ENCODE peak calls at places on chromosomes 1 and 21, in five cellular contexts. D is psoas muscle, Q is tibial artery, B is BE2C, E is heart left ventricle. W is an unnamed sample.

GRCh38 chr1:159829822-159830455 is 3.3 kb downstream of the SLAMF8 start:
- DNase-seq in D (peak), E (peak), B (peak), Q (no peak), W (peak)

GRCh38 chr21:33070921-33071877 is 1.3 kb downstream of the OLIG1 start:
- DNase-seq in B (no peak), Q (no peak), E (no peak), D (no peak), W (no peak)

GRCh38 chr1:12157366-12158231 is 9.2 kb upstream of the TNFRSF1B start:
- DNase-seq in E (no peak), B (no peak), D (no peak), Q (no peak), W (no peak)

GRCh38 chr1:227225715-227226346 is 92.5 kb downstream of the CDC42BPA start:
- DNase-seq in D (no peak), Q (no peak), B (no peak), E (no peak), W (peak)

GRCh38 chr1:180923887-180924286 is 11.2 kb downstream of the KIAA1614 start:
- DNase-seq in E (no peak), B (no peak), D (no peak), Q (no peak), W (no peak)

GRCh38 chr1:86970938-86971337 is 56.5 kb downstream of the HS2ST1 start:
- DNase-seq in E (no peak), D (no peak), Q (no peak), B (no peak), W (no peak)

GRCh38 chr1:245880754-245881403 is 626.2 kb downstream of the SMYD3 start:
- DNase-seq in D (no peak), Q (no peak), B (no peak), E (no peak), W (peak)

GRCh38 chr1:178531897-178532296 is 19.0 kb downstream of the TEX35 start:
- DNase-seq in E (peak), D (no peak), Q (no peak), B (no peak), W (no peak)

GRCh38 chr1:20634594-20635084 is 1.4 kb downstream of the PINK1 start:
- DNase-seq in B (no peak), Q (no peak), E (peak), D (peak), W (no peak)

GRCh38 chr1:227459977-227460376 is 103.4 kb upstream of the ZNF678 start:
- DNase-seq in E (no peak), Q (no peak), B (no peak), D (no peak), W (no peak)

GRCh38 chr1:224503161-224504118 is 68.8 kb upstream of the WDR26 start:
- DNase-seq in E (peak), D (peak), B (peak), Q (peak), W (peak)

GRCh38 chr1:53396563-53397268 is 62.5 kb upstream of the DMRTB1 start:
- DNase-seq in E (no peak), Q (peak), B (no peak), D (no peak), W (no peak)

GRCh38 chr1:149979972-149980548 is 30.5 kb downstream of the OTUD7B start:
- DNase-seq in D (no peak), E (no peak), Q (no peak), B (no peak), W (no peak)

GRCh38 chr1:187513190-187513589 is 684.4 kb downstream of the PLA2G4A start:
- DNase-seq in D (no peak), B (no peak), E (no peak), Q (no peak), W (no peak)

GRCh38 chr1:161227196-161227871 is 1.5 kb downstream of the TOMM40L start:
- DNase-seq in D (peak), Q (peak), E (peak), B (peak), W (peak)

GRCh38 chr1:244989813-244990212 is 125.5 kb upstream of the HNRNPU start:
- DNase-seq in Q (no peak), E (no peak), B (no peak), D (no peak), W (no peak)

GRCh38 chr1:219587817-219588561 is 24.9 kb downstream of the ZC3H11B start:
- DNase-seq in D (no peak), E (no peak), B (peak), Q (no peak), W (peak)

GRCh38 chr1:156138366-156138969 is 14.9 kb upstream of the SEMA4A start:
- DNase-seq in D (no peak), B (no peak), Q (no peak), E (no peak), W (no peak)

GRCh38 chr1:55051169-55051568 is 11.8 kb downstream of the PCSK9 start:
- DNase-seq in B (no peak), Q (peak), D (no peak), E (no peak), W (no peak)

GRCh38 chr1:200866521-200866920 is 6.3 kb upstream of the GPR25 start:
- DNase-seq in E (no peak), Q (no peak), B (no peak), D (no peak), W (no peak)

GRCh38 chr1:40838980-40839942 is 22.9 kb downstream of the CITED4 start:
- DNase-seq in B (no peak), Q (no peak), D (no peak), E (no peak), W (no peak)

GRCh38 chr1:183043872-183044859 is 20.9 kb downstream of the LAMC1 start:
- DNase-seq in E (no peak), D (no peak), Q (no peak), B (no peak), W (no peak)

GRCh38 chr1:19476440-19477190 is 8.7 kb downstream of the CAPZB start:
- DNase-seq in D (no peak), Q (no peak), B (no peak), E (no peak), W (no peak)

GRCh38 chr1:2560299-2561073 is 4.3 kb downstream of the TNFRSF14 start:
- DNase-seq in E (no peak), B (no peak), D (no peak), Q (no peak), W (no peak)

GRCh38 chr1:234985007-234985370 is 143.6 kb downstream of the TOMM20 start:
- DNase-seq in D (no peak), B (no peak), Q (no peak), E (no peak), W (no peak)

GRCh38 chr1:206568256-206568655 is 44.0 kb downstream of the EIF2D start:
- DNase-seq in Q (no peak), D (no peak), E (no peak), B (no peak), W (no peak)

GRCh38 chr1:199854681-199855321 is 172.7 kb upstream of the NR5A2 start:
- DNase-seq in E (no peak), D (no peak), Q (no peak), B (no peak), W (no peak)

GRCh38 chr21:39086547-39086946 is 96.7 kb downstream of the PSMG1 start:
- DNase-seq in E (no peak), D (no peak), B (no peak), Q (no peak), W (no peak)

GRCh38 chr1:222079546-222079945 is 337.7 kb upstream of the DUSP10 start:
- DNase-seq in B (no peak), Q (no peak), E (no peak), D (no peak), W (no peak)

GRCh38 chr1:44798481-44799365 is 1.5 kb upstream of the PLK3 start:
- DNase-seq in B (no peak), E (peak), D (no peak), Q (peak), W (no peak)

GRCh38 chr1:151619489-151620093 is 7.7 kb downstream of the SNX27 start:
- DNase-seq in E (no peak), Q (no peak), D (no peak), B (no peak), W (no peak)

GRCh38 chr1:151621351-151621750 is 9.5 kb downstream of the SNX27 start:
- DNase-seq in E (no peak), D (no peak), B (peak), Q (no peak), W (no peak)

GRCh38 chr1:151618470-151618869 is 6.6 kb downstream of the SNX27 start:
- DNase-seq in D (no peak), E (no peak), B (no peak), Q (no peak), W (no peak)

GRCh38 chr1:151617995-151618394 is 6.1 kb downstream of the SNX27 start:
- DNase-seq in E (no peak), Q (no peak), B (no peak), D (no peak), W (no peak)

GRCh38 chr1:151620286-151620685 is 8.4 kb downstream of the SNX27 start:
- DNase-seq in D (no peak), Q (no peak), E (no peak), B (no peak), W (no peak)
- H3K4me3 ChIP-seq in D (peak), Q (no peak), E (no peak), B (no peak), W (no peak)

DNA sequence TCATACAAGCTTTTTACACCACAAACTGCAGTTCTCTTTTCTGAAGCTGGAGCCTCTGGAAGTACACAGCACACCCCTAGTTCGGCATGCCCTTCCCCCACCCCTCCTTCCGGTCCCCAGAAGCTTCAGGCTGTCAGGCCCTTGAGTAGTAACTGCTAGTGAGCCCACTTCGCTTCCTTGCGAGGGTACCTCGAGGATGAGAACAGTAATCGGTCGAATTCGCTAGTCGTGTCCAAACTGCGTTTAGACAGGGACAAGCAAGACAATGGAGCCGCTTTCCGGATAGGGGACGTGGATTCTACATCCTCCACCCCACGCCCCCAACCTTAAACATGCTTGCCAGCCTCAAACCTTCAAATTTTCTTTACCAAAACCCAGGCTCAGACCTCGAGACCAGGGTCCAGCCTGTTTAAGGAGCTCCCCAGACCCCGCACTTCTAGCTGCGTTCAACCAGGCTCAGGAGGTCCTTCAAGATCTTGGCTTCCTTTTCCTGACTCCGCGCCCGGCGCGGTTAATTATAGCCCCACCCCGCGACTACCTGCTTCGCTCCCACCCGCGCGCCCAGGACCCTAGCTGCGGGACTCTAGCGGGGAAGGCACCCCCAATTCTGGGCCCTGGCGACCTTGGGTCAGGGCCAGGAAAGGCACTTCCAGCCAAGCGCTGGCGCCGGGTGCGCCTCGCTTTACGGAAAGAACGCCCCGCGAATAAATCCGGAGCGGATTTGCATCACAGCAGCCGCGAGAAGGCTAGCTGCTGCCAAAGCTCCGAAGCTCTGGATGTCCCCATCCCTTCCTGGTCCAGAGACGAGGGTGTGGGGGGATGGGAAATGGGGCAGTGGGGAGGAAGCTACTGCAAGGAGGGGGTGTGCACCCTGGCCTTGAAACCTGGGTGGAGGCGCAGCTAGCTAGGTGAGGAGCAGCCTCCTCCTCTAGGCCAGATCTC is 8.1 kb upstream of the TSPAN1 start:
- DNase-seq in Q (peak), D (peak), E (peak), B (no peak), W (no peak)
- H3K4me3 ChIP-seq in Q (peak), D (peak), E (peak), B (no peak), W (peak)

GRCh38 chr1:23930861-23931471 is 17.8 kb upstream of the CNR2 start:
- DNase-seq in Q (no peak), B (no peak), D (no peak), E (no peak), W (peak)
- H3K4me3 ChIP-seq in Q (peak), B (no peak), D (no peak), E (no peak), W (no peak)

GRCh38 chr1:194167956-194168355 is 981.5 kb upstream of the B3GALT2 start:
- DNase-seq in Q (no peak), D (no peak), E (no peak), B (no peak), W (no peak)
- H3K4me3 ChIP-seq in Q (no peak), D (no peak), E (no peak), B (no peak), W (no peak)

GRCh38 chr1:1390675-1391074 is 8.5 kb downstream of the CCNL2 start:
- DNase-seq in Q (no peak), D (no peak), E (no peak), B (no peak), W (no peak)
- H3K4me3 ChIP-seq in Q (no peak), D (no peak), E (no peak), B (no peak), W (no peak)

GRCh38 chr1:202192770-202193613 is 607 bp upstream of the LGR6 start:
- DNase-seq in B (peak), D (peak), Q (peak), E (peak), W (no peak)

GRCh38 chr1:202194328-202194648 is 689 bp downstream of the LGR6 start:
- DNase-seq in E (no peak), D (no peak), Q (no peak), B (no peak), W (no peak)

GRCh38 chr1:202189919-202190715 is 3.5 kb upstream of the LGR6 start:
- DNase-seq in B (no peak), D (no peak), E (no peak), Q (no peak), W (no peak)

GRCh38 chr1:202197670-202198359 is 4.2 kb downstream of the LGR6 start:
- DNase-seq in B (no peak), Q (no peak), D (no peak), E (no peak), W (no peak)

GRCh38 chr1:202193614-202194327 is at the start of gene LGR6:
- DNase-seq in Q (no peak), E (no peak), B (no peak), D (no peak), W (no peak)
- H3K4me3 ChIP-seq in Q (peak), E (no peak), B (peak), D (peak), W (no peak)

GRCh38 chr1:147568551-147568950 is 27.2 kb downstream of the BCL9 start:
- DNase-seq in Q (no peak), D (no peak), B (no peak), E (no peak), W (no peak)
- H3K4me3 ChIP-seq in Q (no peak), D (no peak), B (no peak), E (no peak), W (no peak)

GRCh38 chr1:198121058-198121829 is 35.6 kb upstream of the NEK7 start:
- DNase-seq in E (peak), Q (no peak), B (no peak), D (no peak), W (peak)

GRCh38 chr1:198117267-198117666 is 39.5 kb upstream of the NEK7 start:
- DNase-seq in D (no peak), E (no peak), Q (no peak), B (no peak), W (no peak)

GRCh38 chr1:198122693-198123092 is 34.1 kb upstream of the NEK7 start:
- DNase-seq in D (no peak), E (no peak), Q (no peak), B (no peak), W (no peak)

GRCh38 chr1:198116469-198116868 is 40.3 kb upstream of the NEK7 start:
- DNase-seq in E (no peak), D (no peak), Q (no peak), B (no peak), W (no peak)

GRCh38 chr1:198118136-198118535 is 38.7 kb upstream of the NEK7 start:
- DNase-seq in B (no peak), E (peak), D (peak), Q (peak), W (peak)
- H3K4me3 ChIP-seq in B (no peak), E (no peak), D (peak), Q (peak), W (no peak)